ENCODE peak calls at places on chromosomes 4 and X, in seven cellular contexts. O is HFFc6, U is HFF-Myc, I is kidney, F is nephron progenitor cell, H is cardiac fibroblast, Q is ovary. A is an unnamed sample.

GRCh38 chr4:121551881-121552280 is 144.9 kb downstream of the ANXA5 start:
- DNase-seq in O (no peak), U (no peak), I (no peak), F (no peak), H (no peak), Q (no peak), A (no peak)

GRCh38 chr4:19786616-19787015 is 465.1 kb upstream of the SLIT2 start:
- DNase-seq in O (no peak), U (no peak), I (no peak), F (no peak), H (no peak), Q (no peak), A (no peak)

GRCh38 chr4:121669163-121669550 is 27.6 kb downstream of the ANXA5 start:
- DNase-seq in O (peak), U (peak), I (no peak), F (no peak), H (peak), Q (no peak), A (no peak)

GRCh38 chr4:123415977-123416376 is 19.4 kb downstream of the SPRY1 start:
- DNase-seq in O (peak), U (no peak), I (no peak), F (no peak), H (peak), Q (no peak), A (no peak)

GRCh38 chrX:136662104-136662503 is 14.1 kb downstream of the CD40LG start:
- DNase-seq in O (no peak), U (no peak), I (no peak), F (no peak), H (no peak), Q (no peak), A (no peak)

GRCh38 chr4:6892190-6892908 is 17.3 kb upstream of the TBC1D14 start:
- DNase-seq in O (peak), U (no peak), I (peak), F (peak), H (peak), Q (no peak), A (no peak)

GRCh38 chr4:42566835-42567234 is 90.1 kb downstream of the ATP8A1 start:
- DNase-seq in O (no peak), U (no peak), I (no peak), F (no peak), H (peak), Q (no peak), A (no peak)

GRCh38 chrX:11558972-11559371 is 106.7 kb downstream of the ARHGAP6 start:
- DNase-seq in O (no peak), U (no peak), I (no peak), F (peak), H (no peak), Q (no peak), A (no peak)

GRCh38 chrX:41827886-41828285 is 95.5 kb downstream of the CASK start:
- DNase-seq in O (peak), U (no peak), I (no peak), F (no peak), H (no peak), Q (no peak), A (no peak)

GRCh38 chr4:4866833-4867744 is 7.6 kb downstream of the MSX1 start:
- DNase-seq in O (no peak), U (no peak), I (peak), F (peak), H (peak), Q (peak), A (no peak)

GRCh38 chrX:2320580-2321327 is 180.0 kb downstream of the DHRSX start:
- DNase-seq in O (peak), U (peak), I (no peak), F (no peak), H (peak), Q (no peak), A (no peak)

GRCh38 chrX:551306-551705 is 79.3 kb upstream of the SHOX start:
- DNase-seq in O (no peak), U (no peak), I (no peak), F (no peak), H (no peak), Q (no peak), A (no peak)

DNA sequence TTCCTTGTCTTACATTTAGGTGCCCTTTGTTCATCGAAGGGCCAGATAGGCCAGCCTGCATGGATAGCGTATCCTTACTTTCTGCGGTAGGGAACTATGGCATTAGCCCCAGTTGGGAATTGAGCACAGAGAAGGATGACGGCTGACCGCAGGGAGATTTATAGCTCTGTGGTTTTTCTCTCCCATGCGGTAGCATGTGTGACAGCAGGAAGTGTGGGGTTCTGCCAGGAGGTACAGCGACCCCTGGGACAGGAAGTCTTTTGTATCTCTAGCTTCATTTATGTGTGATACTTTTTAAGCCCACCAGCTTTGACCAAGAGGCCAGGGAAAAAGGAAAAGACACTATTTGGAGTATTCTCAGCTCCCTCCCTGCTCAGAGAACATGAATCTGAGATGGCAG is 33.1 kb downstream of the GAB3 start:
- DNase-seq in O (no peak), U (no peak), I (no peak), F (peak), H (peak), Q (no peak), A (no peak)
- TF ChIP-seq CTCF in O (peak), U (peak), I (no peak), F (no peak), H (no peak), Q (no peak), A (peak)

DNA sequence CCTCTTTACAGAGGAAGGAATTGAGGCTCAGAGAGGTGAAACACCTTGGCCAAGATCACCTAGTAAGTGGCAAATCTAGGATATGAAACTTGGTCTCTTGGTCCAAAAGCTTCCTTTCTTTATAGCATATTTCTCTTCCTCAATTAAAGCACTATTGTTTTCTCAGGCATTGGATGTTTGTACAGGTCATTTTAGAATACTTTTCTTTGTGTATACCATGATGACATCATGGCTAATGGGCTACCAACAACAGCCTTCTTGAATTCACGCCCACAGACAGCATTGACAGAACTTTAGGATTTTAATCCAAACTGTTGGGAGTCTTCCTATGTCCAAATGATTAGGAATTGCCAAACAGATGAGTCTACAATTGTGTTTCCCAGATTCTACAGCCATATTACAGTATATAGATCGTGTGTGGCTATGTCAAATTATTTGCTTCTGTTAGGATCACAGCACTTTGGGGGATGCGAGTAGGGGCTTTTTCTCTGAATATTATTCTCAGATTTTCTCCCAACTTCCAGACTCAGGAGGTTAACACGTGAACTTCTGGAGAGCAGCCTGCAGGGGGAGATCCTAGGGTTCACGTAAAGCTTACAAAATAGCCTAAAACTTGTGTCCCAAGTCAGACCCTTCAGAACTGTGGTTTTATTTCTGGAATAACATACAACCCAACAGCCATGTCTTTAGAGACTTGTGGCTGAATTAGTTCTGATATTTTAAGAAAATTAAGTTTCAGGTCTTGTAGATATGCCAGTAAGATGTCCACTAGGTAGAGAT is 191.8 kb downstream of the SHROOM3 start:
- DNase-seq in O (no peak), U (no peak), I (no peak), F (no peak), H (peak), Q (no peak), A (no peak)
- TF ChIP-seq CTCF in O (peak), U (peak), I (no peak), F (peak), H (peak), Q (no peak), A (peak)

DNA sequence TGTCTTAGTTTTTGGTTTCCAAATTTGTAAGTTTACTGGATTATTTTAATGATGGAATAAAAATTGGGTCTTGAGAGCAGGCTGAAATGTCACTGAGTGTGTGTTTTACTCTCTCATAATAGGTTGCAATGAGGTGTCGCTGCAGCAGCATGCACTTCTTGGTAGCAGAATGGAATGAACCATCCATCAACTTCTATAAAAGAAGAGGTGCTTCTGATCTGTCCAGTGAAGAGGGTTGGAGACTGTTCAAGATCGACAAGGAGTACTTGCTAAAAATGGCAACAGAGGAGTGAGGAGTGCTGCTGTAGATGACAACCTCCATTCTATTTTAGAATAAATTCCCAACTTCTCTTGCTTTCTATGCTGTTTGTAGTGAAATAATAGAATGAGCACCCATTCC is 2.6 kb downstream of the SAT1 start:
- DNase-seq in O (no peak), U (no peak), I (no peak), F (no peak), H (peak), Q (no peak), A (no peak)
- TF ChIP-seq CTCF in O (no peak), U (no peak), I (no peak), F (no peak), H (no peak), Q (no peak), A (no peak)

DNA sequence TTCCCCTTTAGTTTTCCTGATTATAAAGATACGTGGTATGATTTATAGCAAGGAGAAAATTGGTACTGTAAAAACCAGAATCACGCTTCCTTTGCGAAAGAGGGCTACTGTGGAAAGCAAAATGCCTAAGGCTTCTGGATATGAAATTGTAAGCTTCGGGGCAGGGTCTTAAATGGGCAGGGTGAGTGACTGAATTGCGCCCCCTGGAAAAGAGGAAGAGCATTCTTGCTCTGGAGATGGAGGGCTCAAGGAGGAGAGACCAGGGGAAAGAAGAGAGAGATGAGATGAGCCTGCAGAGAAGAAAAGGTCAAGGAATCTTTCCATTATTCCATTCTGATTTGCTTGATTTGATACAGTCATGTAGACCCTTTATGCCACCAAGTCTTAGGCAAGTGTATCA is 13.1 kb upstream of the ETNPPL start:
- DNase-seq in O (no peak), U (no peak), I (no peak), F (no peak), H (no peak), Q (no peak), A (no peak)
- TF ChIP-seq CTCF in O (no peak), U (no peak), I (no peak), F (no peak), H (no peak), Q (no peak), A (no peak)

GRCh38 chrX:131746491-131746968 is 202.7 kb downstream of the OR13H1 start:
- DNase-seq in O (no peak), U (no peak), I (peak), F (no peak), H (no peak), Q (peak), A (no peak)

GRCh38 chrX:131752493-131753198 is 208.8 kb downstream of the OR13H1 start:
- DNase-seq in O (no peak), U (no peak), I (peak), F (no peak), H (no peak), Q (peak), A (no peak)

GRCh38 chrX:131745942-131746489 is 202.1 kb downstream of the OR13H1 start:
- DNase-seq in O (no peak), U (no peak), I (no peak), F (no peak), H (no peak), Q (no peak), A (no peak)

GRCh38 chrX:131747173-131747572 is 203.3 kb downstream of the OR13H1 start:
- DNase-seq in O (no peak), U (no peak), I (no peak), F (no peak), H (no peak), Q (peak), A (no peak)
- TF ChIP-seq CTCF in O (no peak), U (no peak), I (no peak), F (no peak), H (no peak), Q (no peak), A (no peak)